ENCODE peak calls at places on chromosomes 4 and X, in nine cellular contexts. F is osteoblast, X is left lung, Y is neural progenitor cell, D is ovary, S is mesendoderm, N is aorta, B is fibroblast of lung, L is MM.1S. K is an unnamed sample. For H3K36me3 and H3K27me3, the result is how much of the 10 kb centered on the place peaks cover.

GRCh38 chr4:64399313-64400109 is 9.7 kb downstream of the TECRL start:
- DNase-seq in F (peak), X (no peak), Y (no peak), D (no peak), S (peak), N (no peak), B (no peak), L (no peak), K (no peak)

GRCh38 chr4:184347251-184348239 is 126.8 kb downstream of the IRF2 start:
- DNase-seq in F (no peak), X (peak), Y (peak), D (no peak), S (peak), N (peak), B (peak), L (peak), K (no peak)

GRCh38 chrX:41131766-41132165 is 46.5 kb downstream of the USP9X start:
- DNase-seq in F (no peak), X (no peak), Y (no peak), D (no peak), S (no peak), N (no peak), B (no peak), L (no peak), K (no peak)

GRCh38 chrX:13669246-13669689 is 16.3 kb downstream of the TCEANC start:
- DNase-seq in F (peak), X (peak), Y (no peak), D (peak), S (no peak), N (peak), B (peak), L (peak), K (no peak)

GRCh38 chr4:102318105-102318504 is 27.2 kb downstream of the SLC39A8 start:
- DNase-seq in F (no peak), X (no peak), Y (no peak), D (no peak), S (no peak), N (no peak), B (no peak), L (no peak), K (no peak)

GRCh38 chr4:13285336-13285735 is 198.8 kb downstream of the RAB28 start:
- DNase-seq in F (no peak), X (no peak), Y (no peak), D (no peak), S (no peak), N (no peak), B (no peak), L (no peak), K (no peak)

GRCh38 chr4:23577398-23577797 is 312.4 kb downstream of the PPARGC1A start:
- DNase-seq in F (no peak), X (no peak), Y (no peak), D (no peak), S (no peak), N (no peak), B (no peak), L (no peak), K (no peak)

GRCh38 chrX:150364347-150365050 is 1.4 kb downstream of the MAMLD1 start:
- DNase-seq in F (no peak), X (no peak), Y (peak), D (peak), S (peak), N (peak), B (peak), L (no peak), K (no peak)

GRCh38 chr4:74284074-74284473 is 24.2 kb upstream of the EPGN start:
- DNase-seq in F (peak), X (no peak), Y (no peak), D (no peak), S (no peak), N (no peak), B (peak), L (no peak), K (no peak)

DNA sequence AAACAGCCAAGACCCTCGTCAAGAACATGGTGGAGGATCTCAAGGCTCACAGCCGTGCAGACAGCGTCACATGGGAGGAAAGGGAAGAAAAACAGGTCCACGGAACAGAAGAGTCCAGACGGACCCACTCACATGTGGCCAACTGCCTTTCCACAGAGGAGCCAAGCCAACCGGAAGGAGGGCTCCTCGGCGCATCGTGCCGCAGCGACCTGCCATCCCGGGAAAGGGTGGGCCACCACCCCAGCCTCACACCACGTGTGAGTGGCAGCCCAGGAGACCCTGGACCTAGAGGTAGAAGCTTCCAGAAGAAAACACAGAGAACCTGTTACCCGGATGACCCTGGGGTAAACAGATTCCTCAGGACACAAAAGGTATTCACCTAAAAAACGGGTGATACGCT is 28.4 kb downstream of the CTBP1 start:
- DNase-seq in F (no peak), X (no peak), Y (no peak), D (no peak), S (no peak), N (no peak), B (no peak), L (no peak), K (no peak)
- H3K36me3 ChIP-seq in F (half or more), X (under half), Y (under half), D (under half), S (under half), N (under half), B (under half), L (under half), K (under half)

GRCh38 chrX:68571292-68572256 is 72.7 kb downstream of the YIPF6 start:
- DNase-seq in F (peak), X (no peak), Y (no peak), D (no peak), S (peak), N (no peak), B (peak), L (no peak), K (no peak)
- H3K27me3 ChIP-seq in F (under half), X (under half), Y (under half), D (under half), S (under half), N (under half), B (under half), L (under half), K (under half)

GRCh38 chr4:80069837-80070788 is 2.9 kb downstream of the ANTXR2 start:
- DNase-seq in F (peak), X (no peak), Y (no peak), D (no peak), S (no peak), N (no peak), B (peak), L (no peak), K (no peak)
- H3K4me3 ChIP-seq in F (peak), X (no peak), Y (no peak), D (peak), S (no peak), N (no peak), B (peak), L (no peak), K (peak)

DNA sequence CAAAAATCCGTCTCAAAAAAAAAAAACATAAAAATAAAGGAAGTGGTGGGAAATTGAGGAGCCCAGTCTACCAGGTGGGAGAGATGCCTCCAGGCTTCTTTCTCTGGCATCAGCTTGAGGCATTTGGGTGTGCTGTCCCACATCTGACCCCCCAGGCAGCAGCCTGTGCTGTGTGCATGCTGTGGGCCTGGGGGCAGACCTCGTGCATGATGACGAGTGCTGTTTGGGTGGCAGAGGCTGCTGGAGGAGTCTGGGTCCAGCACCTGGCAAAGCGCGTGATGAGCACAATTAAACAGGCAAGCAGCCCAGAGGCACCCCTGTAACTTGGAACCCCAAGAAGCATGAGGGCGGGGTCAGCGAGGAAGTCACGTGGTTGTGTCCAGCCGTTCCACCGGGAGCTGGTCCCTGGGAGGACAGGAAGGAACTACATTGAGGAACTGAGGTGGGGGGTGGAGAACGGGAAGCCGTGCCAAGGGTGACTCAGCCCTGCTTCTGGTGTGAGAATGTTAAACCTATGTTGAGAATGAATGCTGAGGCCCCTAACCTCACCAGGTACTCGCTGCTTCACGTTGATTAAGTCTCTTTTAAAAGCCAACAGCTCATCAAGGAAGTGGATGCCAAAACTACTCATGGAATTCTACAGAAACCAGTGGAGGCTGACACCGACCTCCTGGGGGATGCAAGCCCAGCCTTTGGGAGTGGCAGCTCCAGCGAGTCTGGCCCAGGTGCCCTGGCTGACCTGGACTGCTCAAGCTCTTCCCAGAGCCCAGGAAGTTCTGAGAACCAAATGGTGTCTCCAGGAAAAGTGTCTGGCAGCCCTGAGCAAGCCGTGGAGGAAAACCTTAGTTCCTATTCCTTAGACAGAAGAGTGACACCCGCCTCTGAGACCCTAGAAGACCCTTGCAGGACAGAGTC is 6.1 kb downstream of the TACC3 start:
- DNase-seq in F (peak), X (peak), Y (no peak), D (no peak), S (no peak), N (peak), B (peak), L (no peak), K (no peak)
- H3K36me3 ChIP-seq in F (under half), X (under half), Y (under half), D (under half), S (under half), N (under half), B (under half), L (under half), K (under half)

DNA sequence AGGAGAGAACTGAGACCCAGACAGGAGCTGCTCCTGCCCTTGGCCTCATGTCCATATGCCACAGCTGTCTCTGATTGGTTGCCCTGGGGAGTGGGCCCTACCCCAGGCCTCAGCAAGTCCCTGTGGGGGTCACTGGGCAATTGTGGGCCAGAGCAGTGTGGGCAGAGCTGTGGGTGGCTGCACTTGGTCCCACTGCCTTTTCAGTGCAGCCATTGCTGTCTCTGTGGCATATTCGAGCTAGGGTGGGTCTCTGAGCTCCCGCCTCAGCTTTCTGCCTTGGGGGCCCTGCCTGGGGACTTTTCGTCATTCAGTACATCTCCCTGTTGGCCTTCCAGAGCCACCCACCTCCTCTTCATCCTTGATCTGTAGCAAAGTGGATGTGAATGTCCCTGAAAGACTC is 69.8 kb upstream of the LRPAP1 start:
- DNase-seq in F (peak), X (no peak), Y (no peak), D (no peak), S (no peak), N (no peak), B (no peak), L (no peak), K (no peak)
- H3K27me3 ChIP-seq in F (under half), X (under half), Y (under half), D (under half), S (under half), N (under half), B (under half), L (under half), K (under half)

GRCh38 chrX:153681175-153681574 is 6.6 kb upstream of the SLC6A8 start:
- DNase-seq in F (peak), X (peak), Y (no peak), D (no peak), S (no peak), N (peak), B (no peak), L (no peak), K (no peak)

GRCh38 chrX:153685179-153685536 is 2.6 kb upstream of the SLC6A8 start:
- DNase-seq in F (peak), X (peak), Y (peak), D (peak), S (no peak), N (no peak), B (no peak), L (no peak), K (no peak)

GRCh38 chrX:153685751-153686676 is 1.7 kb upstream of the SLC6A8 start:
- DNase-seq in F (peak), X (peak), Y (peak), D (peak), S (no peak), N (peak), B (no peak), L (no peak), K (no peak)

GRCh38 chrX:153687121-153688039 is at the start of gene SLC6A8:
- DNase-seq in F (peak), X (peak), Y (peak), D (peak), S (peak), N (peak), B (peak), L (peak), K (peak)

GRCh38 chrX:153684447-153685178 is 3.1 kb upstream of the SLC6A8 start:
- DNase-seq in F (peak), X (peak), Y (peak), D (no peak), S (peak), N (peak), B (no peak), L (no peak), K (no peak)
- H3K4me3 ChIP-seq in F (no peak), X (no peak), Y (peak), D (no peak), S (no peak), N (no peak), B (no peak), L (no peak), K (no peak)

GRCh38 chrX:42920752-42921151 is 142.8 kb upstream of the PPP1R2C start:
- DNase-seq in F (no peak), X (no peak), Y (no peak), D (no peak), S (no peak), N (no peak), B (peak), L (no peak), K (no peak)
- H3K36me3 ChIP-seq in F (under half), X (under half), Y (under half), D (under half), S (under half), N (under half), B (under half), L (under half), K (under half)

DNA sequence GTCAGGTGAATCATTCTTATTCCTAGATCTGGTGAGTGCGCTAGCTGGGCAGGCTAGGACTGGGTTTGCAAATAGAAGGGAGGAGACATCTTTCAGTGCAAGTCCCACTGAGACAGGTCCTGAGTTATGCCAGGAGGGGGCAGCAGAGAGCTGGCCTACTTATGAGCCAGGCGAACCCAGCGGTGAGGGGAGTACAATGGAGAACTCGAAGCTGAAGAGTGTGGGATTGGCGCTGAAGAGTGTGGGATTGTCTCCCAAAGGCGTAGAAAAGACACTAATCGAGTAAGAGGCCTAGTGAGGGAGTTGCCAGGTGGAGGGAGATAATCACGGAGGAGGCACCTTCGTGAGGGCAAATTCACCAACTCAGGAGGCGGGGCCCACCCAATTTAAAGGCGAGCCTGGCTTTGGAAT is 91.7 kb upstream of the CXorf66 start:
- DNase-seq in F (peak), X (peak), Y (peak), D (peak), S (peak), N (peak), B (peak), L (peak), K (peak)
- H3K27me3 ChIP-seq in F (under half), X (under half), Y (under half), D (under half), S (under half), N (under half), B (under half), L (under half), K (under half)

DNA sequence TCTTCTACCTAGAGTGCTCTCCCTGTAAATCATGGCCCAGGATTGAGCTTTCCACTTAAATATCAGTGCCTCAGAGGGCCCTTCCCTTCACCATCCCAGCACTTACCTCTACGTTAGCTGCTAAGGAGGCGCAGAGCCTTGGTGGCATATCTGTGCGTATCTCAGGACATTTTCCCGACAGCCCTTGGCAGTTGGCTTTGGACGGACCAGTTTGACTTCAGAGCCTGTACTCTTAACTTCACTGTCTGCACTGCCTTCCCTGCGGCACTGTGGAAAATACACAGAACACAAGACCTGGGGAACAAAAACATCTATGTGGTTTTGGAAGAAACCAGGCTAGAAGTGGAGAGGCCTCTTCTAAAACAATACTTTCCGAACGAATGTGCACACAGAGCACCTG is 2.4 kb downstream of the TADA2B start:
- DNase-seq in F (no peak), X (no peak), Y (no peak), D (no peak), S (no peak), N (no peak), B (no peak), L (no peak), K (no peak)
- H3K4me3 ChIP-seq in F (no peak), X (no peak), Y (no peak), D (no peak), S (no peak), N (no peak), B (no peak), L (no peak), K (peak)

GRCh38 chr4:105436414-105436813 is 37.4 kb downstream of the PPA2 start:
- DNase-seq in F (no peak), X (no peak), Y (no peak), D (no peak), S (no peak), N (no peak), B (no peak), L (no peak), K (no peak)

GRCh38 chr4:105433421-105433820 is 40.4 kb downstream of the PPA2 start:
- DNase-seq in F (no peak), X (no peak), Y (no peak), D (no peak), S (no peak), N (no peak), B (no peak), L (no peak), K (no peak)

GRCh38 chr4:105434940-105435339 is 38.9 kb downstream of the PPA2 start:
- DNase-seq in F (no peak), X (no peak), Y (no peak), D (no peak), S (no peak), N (no peak), B (no peak), L (no peak), K (no peak)

DNA sequence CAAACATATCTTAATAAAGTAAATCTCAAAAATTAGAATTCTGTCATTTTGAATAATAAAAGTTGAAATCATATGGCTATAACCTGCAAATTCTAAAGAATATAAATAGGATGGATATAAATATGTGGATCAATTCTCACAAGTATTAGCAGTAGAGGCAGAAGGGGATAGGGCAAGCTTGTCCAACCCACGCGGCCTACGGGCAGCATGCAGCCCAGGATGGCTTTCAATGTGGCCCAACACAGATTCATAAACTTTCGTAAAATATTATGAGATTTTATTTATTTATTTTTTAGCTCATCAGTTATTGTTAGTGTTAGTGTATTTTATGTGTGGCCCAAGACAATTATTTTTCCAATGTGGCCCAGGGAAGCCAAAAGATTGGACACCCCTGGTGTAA is 41.4 kb downstream of the PPA2 start:
- DNase-seq in F (no peak), X (no peak), Y (no peak), D (no peak), S (no peak), N (no peak), B (no peak), L (no peak), K (no peak)
- H3K36me3 ChIP-seq in F (under half), X (under half), Y (under half), D (under half), S (under half), N (under half), B (under half), L (under half), K (under half)